ENCODE peak calls at places on chromosomes 12 and 14, in four cellular contexts. J, U, P and N are unnamed samples.

GRCh38 chr14:39425947-39426346 is 6.3 kb downstream of the FBXO33 start:
- DNase-seq in J (no peak), U (no peak), P (no peak), N (no peak)

GRCh38 chr12:80268924-80269749 is 169.8 kb downstream of the OTOGL start:
- DNase-seq in U (no peak), P (no peak), J (peak; percentile 22), N (no peak)

GRCh38 chr12:83945871-83946270 is 966.7 kb downstream of the SLC6A15 start:
- DNase-seq in P (no peak), J (peak; percentile 39), U (no peak), N (no peak)

GRCh38 chr14:21748869-21749303 is 75.3 kb upstream of the OR4E1 start:
- DNase-seq in J (peak; percentile 39), U (peak; percentile 62), P (no peak), N (peak; percentile 52)

GRCh38 chr12:106287364-106287763 is 15.2 kb upstream of the TCP11L2 start:
- DNase-seq in P (no peak), U (no peak), J (no peak), N (no peak)

GRCh38 chr14:56339855-56340701 is 221.9 kb downstream of the PELI2 start:
- DNase-seq in U (peak; percentile 60), J (peak; percentile 63), P (peak; percentile 58), N (peak; percentile 11)

GRCh38 chr12:102396276-102396675 is 84.1 kb downstream of the IGF1 start:
- DNase-seq in J (no peak), P (no peak), U (no peak), N (no peak)

GRCh38 chr12:76611533-76611932 is 52.0 kb upstream of the OSBPL8 start:
- DNase-seq in J (no peak), P (no peak), U (no peak), N (no peak)

GRCh38 chr12:52494518-52494917 is 1.5 kb upstream of the KRT6A start:
- DNase-seq in J (peak; percentile 17), P (no peak), U (no peak), N (no peak)

GRCh38 chr12:87812030-87812429 is 217.2 kb downstream of the C12orf50 start:
- DNase-seq in P (no peak), U (no peak), J (peak; percentile 51), N (no peak)

GRCh38 chr14:53153702-53154112 is 584 bp upstream of the DDHD1 start:
- DNase-seq in P (no peak), U (no peak), J (no peak), N (no peak)

GRCh38 chr14:70278281-70278680 is 81.2 kb downstream of the COX16 start:
- DNase-seq in J (no peak), U (no peak), P (no peak), N (no peak)

GRCh38 chr12:120025640-120026039 is 36.6 kb downstream of the BICDL1 start:
- DNase-seq in P (no peak), U (no peak), J (no peak), N (no peak)

GRCh38 chr12:3473844-3474243 is 17.2 kb upstream of the PRMT8 start:
- DNase-seq in U (peak; percentile 39), P (no peak), J (no peak), N (no peak)

GRCh38 chr12:114407034-114407420 is 1.1 kb upstream of the TBX5 start:
- DNase-seq in P (no peak), U (no peak), J (no peak), N (no peak)